ENCODE peak calls at places on chromosomes 6 and 20, in ten cellular contexts. One of them, this sample, is unnamed. For H3K4me1, the result is how much of the 10 kb centered on the place peaks cover.

GRCh38 chr6:143955971-143956370 is 52.1 kb downstream of the PLAGL1 start:
- DNase-seq in aorta: no peak
- DNase-seq in fibroblast of lung: no peak
- DNase-seq in body of pancreas: no peak
- DNase-seq in A549: no peak
- DNase-seq in GM23248: no peak
- DNase-seq in CD4-positive, alpha-beta memory T cell: no peak
- DNase-seq in naive thymus-derived CD4-positive, alpha-beta T cell: no peak
- DNase-seq in tibial artery: no peak
- DNase-seq in effector memory CD4-positive, alpha-beta T cell: no peak
- DNase-seq in this sample: no peak

GRCh38 chr20:11981366-11981947 is 63.8 kb downstream of the BTBD3 start:
- DNase-seq in tibial artery: no peak
- DNase-seq in A549: no peak
- DNase-seq in CD4-positive, alpha-beta memory T cell: no peak
- DNase-seq in effector memory CD4-positive, alpha-beta T cell: no peak
- DNase-seq in aorta: no peak
- DNase-seq in body of pancreas: no peak
- DNase-seq in GM23248: no peak
- DNase-seq in fibroblast of lung: no peak
- DNase-seq in naive thymus-derived CD4-positive, alpha-beta T cell: no peak
- DNase-seq in this sample: no peak

GRCh38 chr6:153167026-153167891 is 36.2 kb upstream of the RGS17 start:
- DNase-seq in tibial artery: no peak
- DNase-seq in GM23248: peak
- DNase-seq in effector memory CD4-positive, alpha-beta T cell: no peak
- DNase-seq in body of pancreas: no peak
- DNase-seq in naive thymus-derived CD4-positive, alpha-beta T cell: no peak
- DNase-seq in fibroblast of lung: peak
- DNase-seq in CD4-positive, alpha-beta memory T cell: no peak
- DNase-seq in A549: peak
- DNase-seq in aorta: no peak
- DNase-seq in this sample: no peak

GRCh38 chr6:48144024-48144423 is 33.0 kb upstream of the PTCHD4 start:
- DNase-seq in naive thymus-derived CD4-positive, alpha-beta T cell: no peak
- DNase-seq in fibroblast of lung: no peak
- DNase-seq in A549: no peak
- DNase-seq in effector memory CD4-positive, alpha-beta T cell: no peak
- DNase-seq in GM23248: no peak
- DNase-seq in aorta: no peak
- DNase-seq in CD4-positive, alpha-beta memory T cell: no peak
- DNase-seq in tibial artery: no peak
- DNase-seq in body of pancreas: no peak
- DNase-seq in this sample: no peak

GRCh38 chr6:15036690-15037245 is 209.1 kb upstream of the JARID2 start:
- DNase-seq in aorta: no peak
- DNase-seq in CD4-positive, alpha-beta memory T cell: no peak
- DNase-seq in effector memory CD4-positive, alpha-beta T cell: no peak
- DNase-seq in body of pancreas: peak
- DNase-seq in GM23248: no peak
- DNase-seq in tibial artery: no peak
- DNase-seq in A549: no peak
- DNase-seq in fibroblast of lung: no peak
- DNase-seq in naive thymus-derived CD4-positive, alpha-beta T cell: no peak
- DNase-seq in this sample: peak

GRCh38 chr6:133767571-133767970 is 121.3 kb upstream of the TCF21 start:
- DNase-seq in fibroblast of lung: no peak
- DNase-seq in CD4-positive, alpha-beta memory T cell: no peak
- DNase-seq in naive thymus-derived CD4-positive, alpha-beta T cell: no peak
- DNase-seq in effector memory CD4-positive, alpha-beta T cell: no peak
- DNase-seq in body of pancreas: no peak
- DNase-seq in tibial artery: no peak
- DNase-seq in A549: no peak
- DNase-seq in GM23248: peak
- DNase-seq in aorta: no peak
- DNase-seq in this sample: no peak

GRCh38 chr6:72522735-72523141 is 99.1 kb upstream of the KCNQ5 start:
- DNase-seq in fibroblast of lung: no peak
- DNase-seq in effector memory CD4-positive, alpha-beta T cell: no peak
- DNase-seq in A549: peak
- DNase-seq in GM23248: no peak
- DNase-seq in naive thymus-derived CD4-positive, alpha-beta T cell: no peak
- DNase-seq in CD4-positive, alpha-beta memory T cell: no peak
- DNase-seq in body of pancreas: peak
- DNase-seq in aorta: no peak
- DNase-seq in tibial artery: no peak
- DNase-seq in this sample: peak

GRCh38 chr6:13012271-13012670 is 295.7 kb downstream of the PHACTR1 start:
- DNase-seq in tibial artery: no peak
- DNase-seq in GM23248: no peak
- DNase-seq in fibroblast of lung: no peak
- DNase-seq in A549: no peak
- DNase-seq in aorta: no peak
- DNase-seq in CD4-positive, alpha-beta memory T cell: no peak
- DNase-seq in body of pancreas: peak
- DNase-seq in naive thymus-derived CD4-positive, alpha-beta T cell: no peak
- DNase-seq in effector memory CD4-positive, alpha-beta T cell: no peak
- DNase-seq in this sample: no peak

GRCh38 chr6:18835976-18836375 is 448.8 kb downstream of the RNF144B start:
- DNase-seq in naive thymus-derived CD4-positive, alpha-beta T cell: no peak
- DNase-seq in aorta: no peak
- DNase-seq in A549: peak
- DNase-seq in effector memory CD4-positive, alpha-beta T cell: no peak
- DNase-seq in tibial artery: no peak
- DNase-seq in CD4-positive, alpha-beta memory T cell: no peak
- DNase-seq in body of pancreas: no peak
- DNase-seq in GM23248: no peak
- DNase-seq in fibroblast of lung: no peak
- DNase-seq in this sample: no peak

GRCh38 chr6:3304500-3305215 is 45.9 kb downstream of the PSMG4 start:
- DNase-seq in effector memory CD4-positive, alpha-beta T cell: no peak
- DNase-seq in CD4-positive, alpha-beta memory T cell: no peak
- DNase-seq in GM23248: no peak
- DNase-seq in naive thymus-derived CD4-positive, alpha-beta T cell: no peak
- DNase-seq in body of pancreas: no peak
- DNase-seq in tibial artery: no peak
- DNase-seq in aorta: peak
- DNase-seq in fibroblast of lung: no peak
- DNase-seq in A549: no peak
- DNase-seq in this sample: no peak

GRCh38 chr6:141752677-141753076 is 380.0 kb upstream of the GJE1 start:
- DNase-seq in GM23248: peak
- DNase-seq in A549: no peak
- DNase-seq in aorta: no peak
- DNase-seq in tibial artery: no peak
- DNase-seq in effector memory CD4-positive, alpha-beta T cell: no peak
- DNase-seq in body of pancreas: no peak
- DNase-seq in fibroblast of lung: peak
- DNase-seq in CD4-positive, alpha-beta memory T cell: no peak
- DNase-seq in naive thymus-derived CD4-positive, alpha-beta T cell: no peak
- DNase-seq in this sample: no peak

GRCh38 chr6:80698459-80698858 is 592.0 kb downstream of the BCKDHB start:
- DNase-seq in tibial artery: no peak
- DNase-seq in GM23248: no peak
- DNase-seq in aorta: no peak
- DNase-seq in body of pancreas: no peak
- DNase-seq in CD4-positive, alpha-beta memory T cell: no peak
- DNase-seq in naive thymus-derived CD4-positive, alpha-beta T cell: no peak
- DNase-seq in effector memory CD4-positive, alpha-beta T cell: no peak
- DNase-seq in A549: no peak
- DNase-seq in fibroblast of lung: no peak
- DNase-seq in this sample: no peak

GRCh38 chr6:107823047-107823557 is 1.0 kb downstream of the SCML4 start:
- DNase-seq in naive thymus-derived CD4-positive, alpha-beta T cell: peak
- DNase-seq in fibroblast of lung: no peak
- DNase-seq in effector memory CD4-positive, alpha-beta T cell: peak
- DNase-seq in body of pancreas: no peak
- DNase-seq in GM23248: no peak
- DNase-seq in aorta: no peak
- DNase-seq in CD4-positive, alpha-beta memory T cell: peak
- DNase-seq in tibial artery: no peak
- DNase-seq in A549: no peak
- DNase-seq in this sample: no peak

GRCh38 chr6:34587851-34588250 is 31.7 kb upstream of the SPDEF start:
- DNase-seq in fibroblast of lung: no peak
- DNase-seq in naive thymus-derived CD4-positive, alpha-beta T cell: no peak
- DNase-seq in aorta: no peak
- DNase-seq in effector memory CD4-positive, alpha-beta T cell: no peak
- DNase-seq in tibial artery: no peak
- DNase-seq in CD4-positive, alpha-beta memory T cell: no peak
- DNase-seq in GM23248: no peak
- DNase-seq in A549: no peak
- DNase-seq in body of pancreas: no peak
- DNase-seq in this sample: no peak

GRCh38 chr6:132725947-132726607 is 12.2 kb upstream of the VNN1 start:
- DNase-seq in aorta: no peak
- DNase-seq in A549: no peak
- DNase-seq in tibial artery: no peak
- DNase-seq in GM23248: no peak
- DNase-seq in fibroblast of lung: no peak
- DNase-seq in body of pancreas: no peak
- DNase-seq in CD4-positive, alpha-beta memory T cell: no peak
- DNase-seq in effector memory CD4-positive, alpha-beta T cell: no peak
- DNase-seq in naive thymus-derived CD4-positive, alpha-beta T cell: no peak
- DNase-seq in this sample: no peak

GRCh38 chr6:35764238-35764896 is 12.0 kb upstream of the CLPSL2 start:
- DNase-seq in fibroblast of lung: no peak
- DNase-seq in tibial artery: no peak
- DNase-seq in body of pancreas: peak
- DNase-seq in A549: no peak
- DNase-seq in aorta: peak
- DNase-seq in effector memory CD4-positive, alpha-beta T cell: no peak
- DNase-seq in CD4-positive, alpha-beta memory T cell: no peak
- DNase-seq in naive thymus-derived CD4-positive, alpha-beta T cell: no peak
- DNase-seq in GM23248: no peak
- DNase-seq in this sample: peak

GRCh38 chr20:60624066-60624465 is 628.0 kb upstream of the CDH4 start:
- DNase-seq in tibial artery: no peak
- DNase-seq in GM23248: no peak
- DNase-seq in A549: no peak
- DNase-seq in fibroblast of lung: no peak
- DNase-seq in aorta: no peak
- DNase-seq in body of pancreas: no peak
- DNase-seq in CD4-positive, alpha-beta memory T cell: no peak
- DNase-seq in effector memory CD4-positive, alpha-beta T cell: no peak
- DNase-seq in naive thymus-derived CD4-positive, alpha-beta T cell: no peak
- DNase-seq in this sample: no peak

GRCh38 chr6:149190228-149190831 is 127.2 kb upstream of the TAB2 start:
- DNase-seq in fibroblast of lung: peak
- DNase-seq in body of pancreas: peak
- DNase-seq in naive thymus-derived CD4-positive, alpha-beta T cell: no peak
- DNase-seq in A549: peak
- DNase-seq in aorta: no peak
- DNase-seq in GM23248: peak
- DNase-seq in effector memory CD4-positive, alpha-beta T cell: peak
- DNase-seq in tibial artery: no peak
- DNase-seq in CD4-positive, alpha-beta memory T cell: peak
- DNase-seq in this sample: peak

DNA sequence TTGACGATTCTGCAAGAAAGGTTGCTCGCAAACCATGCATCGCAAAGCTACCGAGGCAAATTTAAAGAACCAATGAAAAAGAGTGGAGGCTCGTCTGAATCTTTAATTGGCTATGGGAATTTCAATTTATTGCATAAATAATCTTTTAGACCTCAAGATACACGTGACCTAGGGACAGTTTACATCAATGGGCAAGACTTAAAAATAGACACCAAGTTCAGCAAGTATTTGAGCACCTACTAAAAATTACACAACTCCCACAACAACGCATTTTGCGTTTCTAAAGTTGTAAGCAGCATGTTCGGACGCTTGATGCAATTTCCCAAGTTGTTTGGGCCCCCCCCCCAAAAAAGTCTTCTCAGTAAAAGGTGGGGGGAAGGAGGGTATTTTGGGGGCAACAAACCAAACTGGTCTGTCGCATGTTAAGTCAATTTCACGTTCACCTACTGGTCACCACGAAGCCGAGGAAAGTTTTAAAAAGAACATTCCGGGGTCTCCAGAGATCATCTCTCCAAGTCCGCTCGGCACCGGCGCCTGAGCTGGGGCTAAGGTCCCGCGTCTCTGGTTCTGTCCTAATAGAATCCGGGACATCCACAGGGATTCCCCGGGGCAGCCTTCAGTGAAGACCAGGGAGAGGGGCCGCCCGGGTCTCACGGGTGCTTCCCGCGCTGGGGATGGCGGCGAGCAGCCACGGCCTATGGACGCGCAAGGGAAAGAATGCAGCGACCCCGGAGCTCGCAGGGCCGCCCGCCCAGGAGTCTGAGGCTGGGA is 814 bp downstream of the SNX5 start:
- DNase-seq in tibial artery: peak
- DNase-seq in A549: no peak
- DNase-seq in effector memory CD4-positive, alpha-beta T cell: no peak
- DNase-seq in aorta: no peak
- DNase-seq in fibroblast of lung: peak
- DNase-seq in CD4-positive, alpha-beta memory T cell: no peak
- DNase-seq in GM23248: peak
- DNase-seq in naive thymus-derived CD4-positive, alpha-beta T cell: no peak
- DNase-seq in body of pancreas: no peak
- DNase-seq in this sample: no peak
- H3K4me1 ChIP-seq in tibial artery: half or more
- H3K4me1 ChIP-seq in A549: half or more
- H3K4me1 ChIP-seq in effector memory CD4-positive, alpha-beta T cell: under half
- H3K4me1 ChIP-seq in aorta: under half
- H3K4me1 ChIP-seq in fibroblast of lung: under half
- H3K4me1 ChIP-seq in CD4-positive, alpha-beta memory T cell: half or more
- H3K4me1 ChIP-seq in GM23248: half or more
- H3K4me1 ChIP-seq in naive thymus-derived CD4-positive, alpha-beta T cell: half or more
- H3K4me1 ChIP-seq in body of pancreas: half or more
- H3K4me1 ChIP-seq in this sample: half or more

GRCh38 chr20:58906111-58906510 is 53.6 kb downstream of the GNAS start:
- DNase-seq in tibial artery: no peak
- DNase-seq in A549: no peak
- DNase-seq in GM23248: no peak
- DNase-seq in naive thymus-derived CD4-positive, alpha-beta T cell: no peak
- DNase-seq in effector memory CD4-positive, alpha-beta T cell: no peak
- DNase-seq in fibroblast of lung: no peak
- DNase-seq in aorta: no peak
- DNase-seq in body of pancreas: no peak
- DNase-seq in CD4-positive, alpha-beta memory T cell: no peak
- DNase-seq in this sample: no peak
- H3K4me1 ChIP-seq in tibial artery: half or more
- H3K4me1 ChIP-seq in A549: under half
- H3K4me1 ChIP-seq in GM23248: under half
- H3K4me1 ChIP-seq in naive thymus-derived CD4-positive, alpha-beta T cell: under half
- H3K4me1 ChIP-seq in effector memory CD4-positive, alpha-beta T cell: under half
- H3K4me1 ChIP-seq in fibroblast of lung: under half
- H3K4me1 ChIP-seq in aorta: under half
- H3K4me1 ChIP-seq in body of pancreas: under half
- H3K4me1 ChIP-seq in CD4-positive, alpha-beta memory T cell: under half
- H3K4me1 ChIP-seq in this sample: under half

GRCh38 chr6:157224178-157224956 is 99.0 kb downstream of the TMEM242 start:
- DNase-seq in effector memory CD4-positive, alpha-beta T cell: no peak
- DNase-seq in GM23248: no peak
- DNase-seq in CD4-positive, alpha-beta memory T cell: no peak
- DNase-seq in A549: no peak
- DNase-seq in aorta: no peak
- DNase-seq in fibroblast of lung: no peak
- DNase-seq in naive thymus-derived CD4-positive, alpha-beta T cell: peak
- DNase-seq in tibial artery: no peak
- DNase-seq in body of pancreas: no peak
- DNase-seq in this sample: no peak
- H3K4me1 ChIP-seq in effector memory CD4-positive, alpha-beta T cell: under half
- H3K4me1 ChIP-seq in GM23248: under half
- H3K4me1 ChIP-seq in CD4-positive, alpha-beta memory T cell: half or more
- H3K4me1 ChIP-seq in A549: under half
- H3K4me1 ChIP-seq in aorta: under half
- H3K4me1 ChIP-seq in fibroblast of lung: under half
- H3K4me1 ChIP-seq in naive thymus-derived CD4-positive, alpha-beta T cell: under half
- H3K4me1 ChIP-seq in tibial artery: half or more
- H3K4me1 ChIP-seq in body of pancreas: under half
- H3K4me1 ChIP-seq in this sample: under half

GRCh38 chr6:44227138-44227770 is 3.9 kb downstream of the SLC29A1 start:
- DNase-seq in body of pancreas: no peak
- DNase-seq in effector memory CD4-positive, alpha-beta T cell: no peak
- DNase-seq in tibial artery: no peak
- DNase-seq in A549: no peak
- DNase-seq in CD4-positive, alpha-beta memory T cell: no peak
- DNase-seq in aorta: no peak
- DNase-seq in fibroblast of lung: no peak
- DNase-seq in GM23248: no peak
- DNase-seq in naive thymus-derived CD4-positive, alpha-beta T cell: no peak
- DNase-seq in this sample: no peak
- H3K4me1 ChIP-seq in body of pancreas: half or more
- H3K4me1 ChIP-seq in effector memory CD4-positive, alpha-beta T cell: under half
- H3K4me1 ChIP-seq in tibial artery: half or more
- H3K4me1 ChIP-seq in A549: under half
- H3K4me1 ChIP-seq in CD4-positive, alpha-beta memory T cell: under half
- H3K4me1 ChIP-seq in aorta: under half
- H3K4me1 ChIP-seq in fibroblast of lung: under half
- H3K4me1 ChIP-seq in GM23248: under half
- H3K4me1 ChIP-seq in naive thymus-derived CD4-positive, alpha-beta T cell: under half
- H3K4me1 ChIP-seq in this sample: under half

This sample was measured in Caco-2.